ENCODE peak calls at places on chromosomes 13 and 19, in five cellular contexts. S is head of caudate nucleus; X is activated CD4-positive, alpha-beta T cell treated with anti-CD3 and anti-CD28 coated beads, Interleukin-2, amount 10 ng/mL, durations not matched to agents 7 days and 5 days; F is Right ventricle myocardium superior; V is T-helper 1 cell. M is an unnamed sample.

GRCh38 chr19:4379383-4380253 is 20.7 kb downstream of the SH3GL1 start:
- DNase-seq in S (no peak), X (no peak), F (peak), V (no peak), M (peak)

GRCh38 chr13:74574964-74575728 is 440.9 kb upstream of the KLF12 start:
- DNase-seq in S (no peak), X (no peak), F (no peak), V (no peak), M (no peak)

GRCh38 chr13:103056008-103056407 is 10.2 kb downstream of the SLC10A2 start:
- DNase-seq in S (no peak), X (no peak), F (no peak), V (no peak), M (no peak)

GRCh38 chr13:45206340-45206739 is 5.5 kb upstream of the KCTD4 start:
- DNase-seq in S (no peak), X (no peak), F (no peak), V (no peak), M (no peak)

GRCh38 chr19:48784527-48784926 is 26.3 kb downstream of the BCAT2 start:
- DNase-seq in S (no peak), X (no peak), F (no peak), V (no peak), M (no peak)

GRCh38 chr19:55083004-55083850 is 7.6 kb downstream of the EPS8L1 start:
- DNase-seq in S (no peak), X (no peak), F (no peak), V (no peak), M (no peak)

GRCh38 chr19:6788896-6789295 is 16.4 kb downstream of the VAV1 start:
- DNase-seq in S (no peak), X (no peak), F (no peak), V (no peak), M (no peak)

GRCh38 chr13:25252229-25252628 is 35.1 kb downstream of the MTMR6 start:
- DNase-seq in S (no peak), X (no peak), F (no peak), V (no peak), M (no peak)

GRCh38 chr19:4910594-4911273 is 1.4 kb downstream of the UHRF1 start:
- DNase-seq in S (no peak), X (peak), F (no peak), V (no peak), M (no peak)

GRCh38 chr19:18905520-18906236 is 9.7 kb upstream of the CERS1 start:
- DNase-seq in S (no peak), X (no peak), F (no peak), V (no peak), M (no peak)

GRCh38 chr13:74732736-74733135 is 598.5 kb upstream of the KLF12 start:
- DNase-seq in S (no peak), X (no peak), F (no peak), V (no peak), M (no peak)

GRCh38 chr13:49304763-49305695 is 57.3 kb downstream of the CDADC1 start:
- DNase-seq in S (no peak), X (no peak), F (no peak), V (no peak), M (no peak)

GRCh38 chr19:8459520-8460260 is 14.9 kb downstream of the HNRNPM start:
- DNase-seq in S (no peak), X (no peak), F (no peak), V (no peak), M (no peak)

GRCh38 chr19:49339364-49340068 is 4.3 kb downstream of the CD37 start:
- DNase-seq in S (peak), X (no peak), F (peak), V (no peak), M (no peak)

GRCh38 chr19:46489445-46490272 is 6.0 kb downstream of the PNMA8B start:
- DNase-seq in S (peak), X (no peak), F (peak), V (no peak), M (no peak)

GRCh38 chr13:27792393-27793218 is at the start of gene GSX1:
- DNase-seq in S (peak), X (peak), F (peak), V (peak), M (peak)

GRCh38 chr19:2788237-2788636 is 2.9 kb downstream of the THOP1 start:
- DNase-seq in S (no peak), X (no peak), F (no peak), V (no peak), M (no peak)

GRCh38 chr13:90375851-90376250 is 971.6 kb upstream of the MIR17HG start:
- DNase-seq in S (no peak), X (no peak), F (no peak), V (no peak), M (no peak)

GRCh38 chr19:49422407-49423277 is 599 bp downstream of the PTH2 start:
- DNase-seq in S (no peak), X (peak), F (peak), V (no peak), M (peak)

M was measured in stimulated activated naive CD4-positive, alpha-beta T cell.